ENCODE peak calls at places on chromosomes 3 and 15, in six cellular contexts. J, P, R, F, V and L are unnamed samples.

GRCh38 chr15:70856884-70857546 is 3.1 kb upstream of the LARP6 start:
- DNase-seq in J (no peak), P (peak; percentile 59), R (no peak), F (no peak), V (no peak), L (peak; percentile 99)

GRCh38 chr3:49826016-49826415 is 12.3 kb upstream of the UBA7 start:
- DNase-seq in J (no peak), P (no peak), R (no peak), F (no peak), V (no peak), L (no peak)

GRCh38 chr15:61668444-61668843 is 391.8 kb downstream of the VPS13C start:
- DNase-seq in J (no peak), P (no peak), R (peak; percentile 9), F (no peak), V (no peak), L (no peak)

GRCh38 chr3:14170569-14171159 is 7.7 kb downstream of the XPC start:
- DNase-seq in J (no peak), P (no peak), R (no peak), F (no peak), V (no peak), L (peak; percentile 37)

GRCh38 chr3:16427309-16427965 is 86.1 kb downstream of the RFTN1 start:
- DNase-seq in J (no peak), P (no peak), R (no peak), F (no peak), V (no peak), L (no peak)

GRCh38 chr15:72962054-72962702 is 90.1 kb upstream of the NEO1 start:
- DNase-seq in J (no peak), P (no peak), R (no peak), F (no peak), V (no peak), L (no peak)

GRCh38 chr3:13535905-13536304 is 13.0 kb upstream of the FBLN2 start:
- DNase-seq in J (no peak), P (no peak), R (no peak), F (no peak), V (no peak), L (no peak)

GRCh38 chr15:95822946-95823345 is 507.6 kb upstream of the NR2F2 start:
- DNase-seq in J (no peak), P (no peak), R (no peak), F (no peak), V (no peak), L (no peak)

GRCh38 chr3:138594150-138594934 is at the start of gene CEP70:
- DNase-seq in J (peak; percentile 94), P (peak; percentile 90), R (peak; percentile 92), F (peak; percentile 78), V (peak; percentile 85), L (peak; percentile 96)

GRCh38 chr3:11238057-11238456 is 34.1 kb upstream of the ATG7 start:
- DNase-seq in J (no peak), P (peak; percentile 13), R (no peak), F (no peak), V (no peak), L (peak; percentile 48)

GRCh38 chr15:25481208-25481862 is 42.5 kb upstream of the UBE3A start:
- DNase-seq in J (no peak), P (no peak), R (no peak), F (no peak), V (peak; percentile 65), L (no peak)

GRCh38 chr15:40325188-40325587 is 1.7 kb downstream of the INAFM2 start:
- DNase-seq in J (no peak), P (no peak), R (no peak), F (no peak), V (no peak), L (peak; percentile 57)

GRCh38 chr3:73490453-73491311 is 134.1 kb downstream of the PDZRN3 start:
- DNase-seq in J (peak; percentile 49), P (no peak), R (no peak), F (no peak), V (no peak), L (no peak)

GRCh38 chr3:55343486-55344357 is 143.4 kb downstream of the WNT5A start:
- DNase-seq in J (no peak), P (no peak), R (no peak), F (no peak), V (no peak), L (no peak)

GRCh38 chr3:151156618-151157216 is 46.3 kb downstream of the GPR171 start:
- DNase-seq in J (peak; percentile 67), P (peak; percentile 71), R (peak; percentile 46), F (no peak), V (no peak), L (peak; percentile 59)

GRCh38 chr3:194488007-194488742 is 1.4 kb upstream of the ATP13A3 start:
- DNase-seq in J (no peak), P (no peak), R (peak; percentile 26), F (no peak), V (no peak), L (no peak)

GRCh38 chr15:96345560-96346389 is 15.3 kb downstream of the NR2F2 start:
- DNase-seq in J (peak; percentile 47), P (no peak), R (no peak), F (no peak), V (no peak), L (peak; percentile 86)

GRCh38 chr15:77869021-77869895 is 208.3 kb downstream of the TBC1D2B start:
- DNase-seq in J (no peak), P (no peak), R (no peak), F (no peak), V (no peak), L (peak; percentile 10)

GRCh38 chr3:183807329-183807728 is 18.0 kb downstream of the MAP6D1 start:
- DNase-seq in J (no peak), P (no peak), R (no peak), F (no peak), V (no peak), L (no peak)

DNA sequence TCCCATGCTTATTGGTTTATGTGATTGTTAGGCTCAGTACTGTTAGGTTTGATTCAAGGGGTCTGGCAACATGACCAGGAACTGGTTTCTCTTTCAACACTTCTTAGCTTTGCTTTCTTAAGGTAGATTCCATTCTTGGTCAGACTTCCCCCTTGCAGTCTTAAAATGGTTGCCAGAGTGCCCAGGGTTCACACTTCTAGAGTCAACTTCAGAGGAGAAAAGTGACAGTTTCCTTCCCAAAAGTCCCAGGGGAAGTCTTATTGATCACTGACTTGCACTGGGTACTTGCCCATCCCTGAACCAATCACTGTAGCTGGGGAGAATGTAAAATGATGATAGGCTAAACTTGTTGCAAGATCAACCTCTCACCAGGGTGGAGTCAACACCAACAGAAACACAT is 14.1 kb downstream of the MGLL start:
- DNase-seq in J (no peak), P (no peak), R (no peak), F (peak; percentile 63), V (no peak), L (no peak)
- TF ChIP-seq POLR2A in J (no peak), P (no peak), R (no peak), F (no peak), V (no peak), L (no peak)

GRCh38 chr3:157920804-157921203 is 185.4 kb downstream of the SHOX2 start:
- DNase-seq in J (no peak), P (no peak), R (no peak), F (no peak), V (no peak), L (no peak)
- TF ChIP-seq EZH2 in J (no peak), P (no peak), R (no peak), F (no peak), V (no peak), L (no peak)

DNA sequence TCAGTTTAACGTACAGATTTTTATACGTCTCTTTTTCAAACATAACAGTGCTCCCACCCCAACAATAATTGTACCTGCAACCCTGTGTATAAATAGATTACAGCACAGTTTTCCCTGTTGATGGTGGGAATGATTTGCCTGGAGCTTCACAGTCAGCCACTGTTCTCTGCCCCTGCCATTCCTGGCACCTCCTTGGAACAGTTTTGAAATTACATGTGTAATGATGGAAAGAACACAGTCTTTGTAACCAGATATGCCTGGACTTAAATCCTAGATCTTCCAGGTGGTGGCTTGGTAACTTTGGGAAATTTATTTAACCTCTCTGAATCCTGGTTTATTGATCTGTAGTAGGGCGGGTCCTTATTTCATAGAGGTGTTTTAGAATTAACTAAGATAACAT is 27.0 kb downstream of the CRYBG3 start:
- DNase-seq in J (no peak), P (no peak), R (no peak), F (no peak), V (no peak), L (no peak)
- H3K4me3 ChIP-seq in J (no peak overlapping the region), P (no peak overlapping the region), R (no peak overlapping the region), F (no peak overlapping the region), V (no peak overlapping the region), L (no peak overlapping the region)

GRCh38 chr3:188683032-188683491 is 488.7 kb upstream of the TPRG1 start:
- DNase-seq in J (peak; percentile 6), P (no peak), R (no peak), F (no peak), V (no peak), L (no peak)
- TF ChIP-seq POLR2A in J (no peak), P (no peak), R (no peak), F (no peak), V (no peak), L (no peak)